ENCODE peak calls at places on chromosomes 16 and 17, in five cellular contexts. One of them, this sample, is unnamed.
A peak's percentile ranks its signal among the peaks of the same experiment; 100 is the strongest.

GRCh38 chr16:90081606-90081970 is 4.5 kb upstream of the PRDM7 start:
- DNase-seq in trophoblast cell: no peak
- DNase-seq in neuronal stem cell: no peak
- DNase-seq in H9: peak; percentile 38
- DNase-seq in H1: no peak
- DNase-seq in this sample: no peak

GRCh38 chr16:86458457-86458777 is 51.9 kb upstream of the FOXF1 start:
- DNase-seq in neuronal stem cell: no peak
- DNase-seq in H9: no peak
- DNase-seq in trophoblast cell: no peak
- DNase-seq in H1: no peak
- DNase-seq in this sample: peak; percentile 55

GRCh38 chr17:82734987-82735866 is at the start of gene FN3K:
- DNase-seq in H9: peak; percentile 82
- DNase-seq in H1: peak; percentile 85
- DNase-seq in trophoblast cell: peak; percentile 51
- DNase-seq in neuronal stem cell: peak; percentile 69
- DNase-seq in this sample: peak; percentile 79

GRCh38 chr17:30796016-30796415 is 28.5 kb downstream of the CRLF3 start:
- DNase-seq in H1: no peak
- DNase-seq in H9: no peak
- DNase-seq in neuronal stem cell: no peak
- DNase-seq in trophoblast cell: no peak
- DNase-seq in this sample: no peak

GRCh38 chr17:2981325-2981724 is 82.1 kb downstream of the OR1D5 start:
- DNase-seq in trophoblast cell: no peak
- DNase-seq in H1: no peak
- DNase-seq in neuronal stem cell: no peak
- DNase-seq in H9: peak; percentile 19
- DNase-seq in this sample: no peak

GRCh38 chr17:63961355-63962207 is 11.1 kb downstream of the SCN4A start:
- DNase-seq in trophoblast cell: peak; percentile 13
- DNase-seq in neuronal stem cell: peak; percentile 97
- DNase-seq in H9: peak; percentile 100
- DNase-seq in H1: peak; percentile 100
- DNase-seq in this sample: peak; percentile 78

GRCh38 chr16:2532494-2533141 is 1.4 kb upstream of the CEMP1 start:
- DNase-seq in trophoblast cell: peak; percentile 72
- DNase-seq in neuronal stem cell: no peak
- DNase-seq in H1: peak; percentile 86
- DNase-seq in H9: peak; percentile 88
- DNase-seq in this sample: peak; percentile 78

GRCh38 chr17:20201059-20201458 is 191.9 kb downstream of the SPECC1 start:
- DNase-seq in H9: no peak
- DNase-seq in trophoblast cell: no peak
- DNase-seq in neuronal stem cell: no peak
- DNase-seq in H1: no peak
- DNase-seq in this sample: no peak

GRCh38 chr17:7549401-7550055 is 670 bp downstream of the TNFSF12 start:
- DNase-seq in neuronal stem cell: no peak
- DNase-seq in H9: no peak
- DNase-seq in H1: peak; percentile 58
- DNase-seq in trophoblast cell: no peak
- DNase-seq in this sample: peak; percentile 10

GRCh38 chr17:35801583-35802224 is 6.3 kb upstream of the MMP28 start:
- DNase-seq in H1: no peak
- DNase-seq in H9: no peak
- DNase-seq in neuronal stem cell: no peak
- DNase-seq in trophoblast cell: no peak
- DNase-seq in this sample: peak; percentile 71

GRCh38 chr17:55609737-55610201 is 98.5 kb upstream of the SMIM36 start:
- DNase-seq in neuronal stem cell: no peak
- DNase-seq in H1: no peak
- DNase-seq in trophoblast cell: no peak
- DNase-seq in H9: no peak
- DNase-seq in this sample: peak; percentile 100

GRCh38 chr17:48547839-48548686 is 3.2 kb upstream of the HOXB2 start:
- DNase-seq in trophoblast cell: no peak
- DNase-seq in H9: no peak
- DNase-seq in neuronal stem cell: no peak
- DNase-seq in H1: no peak
- DNase-seq in this sample: peak; percentile 86

GRCh38 chr16:27446721-27447120 is 44.7 kb downstream of the IL21R start:
- DNase-seq in neuronal stem cell: no peak
- DNase-seq in H1: no peak
- DNase-seq in trophoblast cell: no peak
- DNase-seq in H9: no peak
- DNase-seq in this sample: no peak

GRCh38 chr16:20792216-20792615 is 14.1 kb downstream of the ERI2 start:
- DNase-seq in H9: no peak
- DNase-seq in neuronal stem cell: no peak
- DNase-seq in trophoblast cell: no peak
- DNase-seq in H1: no peak
- DNase-seq in this sample: no peak

GRCh38 chr17:83151442-83152220 is 72.2 kb downstream of the METRNL start:
- DNase-seq in H9: peak; percentile 33
- DNase-seq in trophoblast cell: peak; percentile 9
- DNase-seq in H1: no peak
- DNase-seq in neuronal stem cell: no peak
- DNase-seq in this sample: peak; percentile 11

GRCh38 chr16:87056551-87056950 is 260.6 kb downstream of the C16orf95 start:
- DNase-seq in H1: no peak
- DNase-seq in trophoblast cell: no peak
- DNase-seq in neuronal stem cell: no peak
- DNase-seq in H9: peak; percentile 51
- DNase-seq in this sample: no peak

GRCh38 chr16:12163970-12164369 is 187.4 kb downstream of the SNX29 start:
- DNase-seq in trophoblast cell: no peak
- DNase-seq in H9: no peak
- DNase-seq in H1: no peak
- DNase-seq in neuronal stem cell: no peak
- DNase-seq in this sample: no peak

GRCh38 chr17:54924405-54924804 is 23.8 kb downstream of the TOM1L1 start:
- DNase-seq in H1: no peak
- DNase-seq in neuronal stem cell: no peak
- DNase-seq in trophoblast cell: no peak
- DNase-seq in H9: no peak
- DNase-seq in this sample: no peak

GRCh38 chr17:2736956-2737355 is 12.5 kb downstream of the CCDC92B start:
- DNase-seq in neuronal stem cell: no peak
- DNase-seq in trophoblast cell: no peak
- DNase-seq in H9: no peak
- DNase-seq in H1: no peak
- DNase-seq in this sample: peak; percentile 9

GRCh38 chr17:2517539-2517938 is 5.9 kb upstream of the METTL16 start:
- DNase-seq in neuronal stem cell: no peak
- DNase-seq in H1: no peak
- DNase-seq in trophoblast cell: no peak
- DNase-seq in H9: no peak
- DNase-seq in this sample: no peak

GRCh38 chr17:348692-349425 is 3.7 kb downstream of the RPH3AL start:
- DNase-seq in neuronal stem cell: no peak
- DNase-seq in H9: peak; percentile 29
- DNase-seq in H1: no peak
- DNase-seq in trophoblast cell: no peak
- DNase-seq in this sample: peak; percentile 66

GRCh38 chr17:58325289-58325726 is 3.3 kb downstream of the TSPOAP1 start:
- DNase-seq in H9: peak; percentile 93
- DNase-seq in trophoblast cell: no peak
- DNase-seq in neuronal stem cell: no peak
- DNase-seq in H1: peak; percentile 74
- DNase-seq in this sample: no peak

GRCh38 chr17:28968914-28969295 is 17.6 kb upstream of the PHF12 start:
- DNase-seq in trophoblast cell: no peak
- DNase-seq in H1: no peak
- DNase-seq in H9: no peak
- DNase-seq in neuronal stem cell: no peak
- DNase-seq in this sample: no peak

GRCh38 chr17:28967240-28968135 is 16.2 kb upstream of the PHF12 start:
- DNase-seq in H1: no peak
- DNase-seq in neuronal stem cell: peak; percentile 30
- DNase-seq in trophoblast cell: peak; percentile 89
- DNase-seq in H9: no peak
- DNase-seq in this sample: no peak

GRCh38 chr17:28969706-28970393 is 18.5 kb upstream of the PHF12 start:
- DNase-seq in H9: no peak
- DNase-seq in H1: no peak
- DNase-seq in trophoblast cell: peak; percentile 71
- DNase-seq in neuronal stem cell: no peak
- DNase-seq in this sample: no peak

GRCh38 chr17:28970879-28971278 is 19.6 kb upstream of the PHF12 start:
- DNase-seq in neuronal stem cell: no peak
- DNase-seq in H9: no peak
- DNase-seq in trophoblast cell: no peak
- DNase-seq in H1: no peak
- DNase-seq in this sample: no peak

GRCh38 chr17:28968269-28968913 is 17.1 kb upstream of the PHF12 start:
- DNase-seq in H1: no peak
- DNase-seq in H9: peak; percentile 65
- DNase-seq in trophoblast cell: no peak
- DNase-seq in neuronal stem cell: peak; percentile 65
- DNase-seq in this sample: no peak
- H2AK5ac ChIP-seq in H1: peak overlapping the region; percentile 89
- H2AK5ac ChIP-seq in H9: no peak overlapping the region
- H2AK5ac ChIP-seq in trophoblast cell: no peak overlapping the region
- H2AK5ac ChIP-seq in neuronal stem cell: peak overlapping the region; percentile 38
- H2AK5ac ChIP-seq in this sample: no peak overlapping the region

GRCh38 chr17:50047488-50048126 is 8.3 kb upstream of the ITGA3 start:
- DNase-seq in trophoblast cell: no peak
- DNase-seq in H9: peak; percentile 44
- DNase-seq in neuronal stem cell: no peak
- DNase-seq in H1: no peak
- DNase-seq in this sample: peak; percentile 86

GRCh38 chr17:50046179-50046578 is 9.7 kb upstream of the ITGA3 start:
- DNase-seq in neuronal stem cell: no peak
- DNase-seq in trophoblast cell: no peak
- DNase-seq in H1: no peak
- DNase-seq in H9: no peak
- DNase-seq in this sample: no peak

GRCh38 chr17:50045154-50045553 is 10.8 kb upstream of the ITGA3 start:
- DNase-seq in trophoblast cell: no peak
- DNase-seq in H1: no peak
- DNase-seq in H9: no peak
- DNase-seq in neuronal stem cell: no peak
- DNase-seq in this sample: no peak

GRCh38 chr17:50047083-50047482 is 8.8 kb upstream of the ITGA3 start:
- DNase-seq in trophoblast cell: no peak
- DNase-seq in neuronal stem cell: no peak
- DNase-seq in H1: no peak
- DNase-seq in H9: no peak
- DNase-seq in this sample: no peak

GRCh38 chr17:50046667-50047066 is 9.2 kb upstream of the ITGA3 start:
- DNase-seq in H1: no peak
- DNase-seq in neuronal stem cell: no peak
- DNase-seq in trophoblast cell: no peak
- DNase-seq in H9: no peak
- DNase-seq in this sample: no peak
- H2BK12ac ChIP-seq in H1: peak overlapping the region; percentile 52
- H2BK12ac ChIP-seq in neuronal stem cell: peak overlapping the region; percentile 33
- H2BK12ac ChIP-seq in trophoblast cell: no peak overlapping the region
- H2BK12ac ChIP-seq in H9: no peak overlapping the region
- H2BK12ac ChIP-seq in this sample: peak overlapping the region; percentile 34

GRCh38 chr16:31006589-31006988 is 3.8 kb downstream of the STX1B start:
- DNase-seq in H1: no peak
- DNase-seq in neuronal stem cell: no peak
- DNase-seq in H9: no peak
- DNase-seq in trophoblast cell: no peak
- DNase-seq in this sample: no peak
- H2AK5ac ChIP-seq in H1: no peak overlapping the region
- H2AK5ac ChIP-seq in neuronal stem cell: no peak overlapping the region
- H2AK5ac ChIP-seq in H9: no peak overlapping the region
- H2AK5ac ChIP-seq in trophoblast cell: no peak overlapping the region
- H2AK5ac ChIP-seq in this sample: no peak overlapping the region

DNA sequence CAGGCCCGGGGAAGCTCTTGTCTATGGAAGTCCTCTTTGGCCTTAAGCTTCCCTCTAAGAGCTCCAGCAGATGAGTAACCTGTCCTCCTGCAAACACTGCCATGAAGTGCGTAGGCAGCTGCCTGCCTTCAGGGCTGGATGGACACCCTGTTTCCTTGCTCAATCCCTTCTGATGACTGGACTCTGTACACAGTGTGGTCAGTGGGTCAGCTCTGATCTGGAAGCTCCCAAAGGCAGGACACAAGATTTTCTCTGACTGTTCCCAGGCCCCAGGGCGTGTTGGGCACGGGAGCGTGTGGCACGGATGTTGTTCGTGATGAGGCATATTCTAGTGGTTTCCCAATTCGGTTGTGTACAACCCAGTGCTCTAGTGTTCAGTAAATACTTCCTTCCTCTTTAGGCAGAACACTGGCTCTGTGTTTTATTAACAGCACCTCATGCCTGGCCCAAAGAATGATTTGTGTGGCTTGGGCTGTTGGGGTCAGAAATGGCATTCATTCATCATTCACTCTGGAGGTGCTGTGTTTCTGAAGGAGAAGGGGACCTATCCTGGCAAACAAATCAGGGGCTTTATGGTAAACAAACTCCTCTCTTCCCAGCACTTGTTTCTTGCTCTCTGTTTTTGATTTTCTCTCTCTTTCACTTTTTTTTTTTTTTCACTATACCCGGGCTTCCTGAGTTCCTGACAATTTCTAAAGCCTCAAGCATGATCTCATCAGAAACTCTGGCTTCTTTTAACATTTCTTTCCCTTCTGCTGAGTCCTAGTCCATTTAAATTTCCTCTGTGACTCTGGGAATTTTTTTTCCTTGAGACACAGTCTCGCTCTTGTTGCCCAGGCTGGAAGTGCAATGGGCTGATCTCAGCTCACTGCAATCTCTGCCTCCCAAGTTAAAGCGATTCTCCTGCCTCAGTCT is 12.0 kb upstream of the RNF157 start:
- DNase-seq in H1: no peak
- DNase-seq in trophoblast cell: peak; percentile 99
- DNase-seq in H9: no peak
- DNase-seq in neuronal stem cell: no peak
- DNase-seq in this sample: peak; percentile 100
- H2BK12ac ChIP-seq in H1: no peak overlapping the region
- H2BK12ac ChIP-seq in trophoblast cell: no peak overlapping the region
- H2BK12ac ChIP-seq in H9: no peak overlapping the region
- H2BK12ac ChIP-seq in neuronal stem cell: no peak overlapping the region
- H2BK12ac ChIP-seq in this sample: peak overlapping the region; percentile 90

GRCh38 chr16:69831212-69832123 is 69.3 kb downstream of the WWP2 start:
- DNase-seq in H9: no peak
- DNase-seq in neuronal stem cell: no peak
- DNase-seq in H1: no peak
- DNase-seq in trophoblast cell: no peak
- DNase-seq in this sample: peak; percentile 55
- H2AK5ac ChIP-seq in H9: no peak overlapping the region
- H2AK5ac ChIP-seq in neuronal stem cell: no peak overlapping the region
- H2AK5ac ChIP-seq in H1: no peak overlapping the region
- H2AK5ac ChIP-seq in trophoblast cell: no peak overlapping the region
- H2AK5ac ChIP-seq in this sample: no peak overlapping the region

DNA sequence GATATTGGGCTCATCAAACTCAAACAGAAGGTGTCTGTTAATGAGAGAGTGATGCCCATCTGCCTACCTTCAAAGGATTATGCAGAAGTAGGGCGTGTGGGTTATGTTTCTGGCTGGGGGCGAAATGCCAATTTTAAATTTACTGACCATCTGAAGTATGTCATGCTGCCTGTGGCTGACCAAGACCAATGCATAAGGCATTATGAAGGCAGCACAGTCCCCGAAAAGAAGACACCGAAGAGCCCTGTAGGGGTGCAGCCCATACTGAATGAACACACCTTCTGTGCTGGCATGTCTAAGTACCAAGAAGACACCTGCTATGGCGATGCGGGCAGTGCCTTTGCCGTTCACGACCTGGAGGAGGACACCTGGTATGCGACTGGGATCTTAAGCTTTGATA is 2.6 kb upstream of the HPR start:
- DNase-seq in neuronal stem cell: no peak
- DNase-seq in H1: no peak
- DNase-seq in trophoblast cell: no peak
- DNase-seq in H9: no peak
- DNase-seq in this sample: no peak
- H2BK12ac ChIP-seq in neuronal stem cell: no peak overlapping the region
- H2BK12ac ChIP-seq in H1: no peak overlapping the region
- H2BK12ac ChIP-seq in trophoblast cell: no peak overlapping the region
- H2BK12ac ChIP-seq in H9: no peak overlapping the region
- H2BK12ac ChIP-seq in this sample: no peak overlapping the region